ENCODE peak calls at places on chromosomes 12 and 14, in ten cellular contexts. One of them, this sample, is unnamed.
A peak's percentile ranks its signal among the peaks of the same experiment; 100 is the strongest.

GRCh38 chr12:69900720-69901131 is 75.7 kb downstream of the MYRFL start:
- DNase-seq in HCT116: peak; percentile 45
- DNase-seq in brain microvascular endothelial cell: peak; percentile 66
- DNase-seq in fibroblast of lung: peak; percentile 68
- DNase-seq in psoas muscle: peak; percentile 65
- DNase-seq in heart right ventricle: peak; percentile 85
- DNase-seq in cardiac fibroblast: peak; percentile 81
- DNase-seq in dorsolateral prefrontal cortex: peak; percentile 62
- DNase-seq in left lung: no peak
- DNase-seq in fibroblast of mammary gland: peak; percentile 67
- DNase-seq in this sample: no peak

GRCh38 chr14:30903285-30904124 is 29.1 kb downstream of the COCH start:
- DNase-seq in HCT116: no peak
- DNase-seq in brain microvascular endothelial cell: no peak
- DNase-seq in fibroblast of lung: no peak
- DNase-seq in psoas muscle: no peak
- DNase-seq in heart right ventricle: no peak
- DNase-seq in cardiac fibroblast: no peak
- DNase-seq in dorsolateral prefrontal cortex: no peak
- DNase-seq in left lung: no peak
- DNase-seq in fibroblast of mammary gland: no peak
- DNase-seq in this sample: no peak

GRCh38 chr12:76706099-76706498 is 57.8 kb upstream of the ZDHHC17 start:
- DNase-seq in HCT116: no peak
- DNase-seq in brain microvascular endothelial cell: no peak
- DNase-seq in fibroblast of lung: peak; percentile 24
- DNase-seq in psoas muscle: no peak
- DNase-seq in heart right ventricle: no peak
- DNase-seq in cardiac fibroblast: peak; percentile 32
- DNase-seq in dorsolateral prefrontal cortex: no peak
- DNase-seq in left lung: no peak
- DNase-seq in fibroblast of mammary gland: peak; percentile 14
- DNase-seq in this sample: no peak

GRCh38 chr12:57240069-57240921 is 10.7 kb downstream of the STAC3 start:
- DNase-seq in HCT116: peak; percentile 47
- DNase-seq in brain microvascular endothelial cell: no peak
- DNase-seq in fibroblast of lung: peak; percentile 60
- DNase-seq in psoas muscle: peak; percentile 64
- DNase-seq in heart right ventricle: no peak
- DNase-seq in cardiac fibroblast: peak; percentile 48
- DNase-seq in dorsolateral prefrontal cortex: peak; percentile 85
- DNase-seq in left lung: peak; percentile 86
- DNase-seq in fibroblast of mammary gland: peak; percentile 47
- DNase-seq in this sample: no peak

GRCh38 chr14:94103554-94104165 is 6.9 kb upstream of the IFI27 start:
- DNase-seq in HCT116: no peak
- DNase-seq in brain microvascular endothelial cell: no peak
- DNase-seq in fibroblast of lung: no peak
- DNase-seq in psoas muscle: no peak
- DNase-seq in heart right ventricle: no peak
- DNase-seq in cardiac fibroblast: no peak
- DNase-seq in dorsolateral prefrontal cortex: no peak
- DNase-seq in left lung: no peak
- DNase-seq in fibroblast of mammary gland: no peak
- DNase-seq in this sample: peak; percentile 40

GRCh38 chr14:76710093-76711010 is 50.9 kb upstream of the VASH1 start:
- DNase-seq in HCT116: peak; percentile 24
- DNase-seq in brain microvascular endothelial cell: peak; percentile 19
- DNase-seq in fibroblast of lung: peak; percentile 63
- DNase-seq in psoas muscle: no peak
- DNase-seq in heart right ventricle: peak; percentile 54
- DNase-seq in cardiac fibroblast: peak; percentile 66
- DNase-seq in dorsolateral prefrontal cortex: no peak
- DNase-seq in left lung: no peak
- DNase-seq in fibroblast of mammary gland: peak; percentile 64
- DNase-seq in this sample: no peak

GRCh38 chr12:122886851-122887816 is 8.8 kb downstream of the VPS37B start:
- DNase-seq in HCT116: peak; percentile 81
- DNase-seq in brain microvascular endothelial cell: no peak
- DNase-seq in fibroblast of lung: no peak
- DNase-seq in psoas muscle: no peak
- DNase-seq in heart right ventricle: no peak
- DNase-seq in cardiac fibroblast: peak; percentile 70
- DNase-seq in dorsolateral prefrontal cortex: no peak
- DNase-seq in left lung: no peak
- DNase-seq in fibroblast of mammary gland: peak; percentile 80
- DNase-seq in this sample: peak; percentile 76

GRCh38 chr14:79643132-79643531 is 568.2 kb downstream of the DIO2 start:
- DNase-seq in HCT116: no peak
- DNase-seq in brain microvascular endothelial cell: no peak
- DNase-seq in fibroblast of lung: no peak
- DNase-seq in psoas muscle: no peak
- DNase-seq in heart right ventricle: no peak
- DNase-seq in cardiac fibroblast: no peak
- DNase-seq in dorsolateral prefrontal cortex: no peak
- DNase-seq in left lung: no peak
- DNase-seq in fibroblast of mammary gland: no peak
- DNase-seq in this sample: no peak

GRCh38 chr12:53543539-53543938 is 36.3 kb upstream of the NPFF start:
- DNase-seq in HCT116: peak; percentile 37
- DNase-seq in brain microvascular endothelial cell: peak; percentile 65
- DNase-seq in fibroblast of lung: peak; percentile 81
- DNase-seq in psoas muscle: peak; percentile 31
- DNase-seq in heart right ventricle: peak; percentile 63
- DNase-seq in cardiac fibroblast: peak; percentile 85
- DNase-seq in dorsolateral prefrontal cortex: peak; percentile 64
- DNase-seq in left lung: no peak
- DNase-seq in fibroblast of mammary gland: peak; percentile 79
- DNase-seq in this sample: no peak

GRCh38 chr12:112468041-112468440 is 49.3 kb downstream of the PTPN11 start:
- DNase-seq in HCT116: no peak
- DNase-seq in brain microvascular endothelial cell: no peak
- DNase-seq in fibroblast of lung: no peak
- DNase-seq in psoas muscle: no peak
- DNase-seq in heart right ventricle: no peak
- DNase-seq in cardiac fibroblast: no peak
- DNase-seq in dorsolateral prefrontal cortex: no peak
- DNase-seq in left lung: no peak
- DNase-seq in fibroblast of mammary gland: no peak
- DNase-seq in this sample: no peak

GRCh38 chr12:1796515-1797010 is 23.8 kb upstream of the LRTM2 start:
- DNase-seq in HCT116: no peak
- DNase-seq in brain microvascular endothelial cell: no peak
- DNase-seq in fibroblast of lung: no peak
- DNase-seq in psoas muscle: peak; percentile 54
- DNase-seq in heart right ventricle: no peak
- DNase-seq in cardiac fibroblast: no peak
- DNase-seq in dorsolateral prefrontal cortex: no peak
- DNase-seq in left lung: peak; percentile 88
- DNase-seq in fibroblast of mammary gland: peak; percentile 19
- DNase-seq in this sample: no peak

DNA sequence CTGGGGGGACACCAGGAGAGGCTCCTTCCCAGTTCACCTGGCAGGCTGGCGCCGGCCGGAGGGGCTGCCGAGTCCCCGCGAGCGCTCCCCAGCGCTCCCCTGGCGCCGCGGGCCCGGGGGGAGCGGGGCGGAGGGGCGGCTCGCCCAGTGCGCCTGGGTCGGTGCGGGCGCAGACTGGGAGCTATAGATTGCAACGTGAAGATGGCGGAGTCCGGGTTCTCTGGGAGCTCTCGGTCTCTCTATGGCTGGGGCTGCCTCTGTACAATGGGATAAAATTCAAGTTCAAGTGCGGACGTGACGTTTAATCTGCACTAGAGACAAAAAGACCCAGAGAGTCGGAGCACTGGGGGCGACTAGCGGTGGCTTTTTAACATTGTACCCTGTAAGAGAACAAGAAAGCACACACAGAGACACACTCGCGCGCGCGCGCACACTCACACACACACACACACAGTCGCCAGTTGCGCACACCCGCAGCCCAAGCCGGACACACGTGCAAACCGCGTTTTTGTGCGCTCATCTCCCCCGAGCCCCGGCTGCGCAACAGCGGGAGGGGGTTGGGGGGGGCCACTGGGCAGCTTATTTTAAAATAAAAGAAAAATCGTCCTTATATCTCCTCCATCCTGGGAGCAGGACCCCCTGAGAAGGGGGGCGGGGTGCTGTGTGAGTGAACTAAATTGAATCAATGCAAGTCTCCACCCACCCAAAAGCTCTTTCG is at the start of gene BCL11B:
- DNase-seq in HCT116: peak; percentile 82
- DNase-seq in brain microvascular endothelial cell: peak; percentile 87
- DNase-seq in fibroblast of lung: peak; percentile 82
- DNase-seq in psoas muscle: peak; percentile 35
- DNase-seq in heart right ventricle: peak; percentile 48
- DNase-seq in cardiac fibroblast: peak; percentile 74
- DNase-seq in dorsolateral prefrontal cortex: peak; percentile 76
- DNase-seq in left lung: peak; percentile 28
- DNase-seq in fibroblast of mammary gland: peak; percentile 71
- DNase-seq in this sample: peak; percentile 82
- H3K4me3 ChIP-seq in HCT116: peak within 1 kb of the TSS; percentile 51
- H3K4me3 ChIP-seq in brain microvascular endothelial cell: peak within 1 kb of the TSS; percentile 46
- H3K4me3 ChIP-seq in fibroblast of lung: peak within 1 kb of the TSS; percentile 63
- H3K4me3 ChIP-seq in psoas muscle: peak within 1 kb of the TSS; percentile 58
- H3K4me3 ChIP-seq in heart right ventricle: peak within 1 kb of the TSS; percentile 33
- H3K4me3 ChIP-seq in cardiac fibroblast: peak within 1 kb of the TSS; percentile 43
- H3K4me3 ChIP-seq in dorsolateral prefrontal cortex: peak within 1 kb of the TSS; percentile 54
- H3K4me3 ChIP-seq in left lung: peak within 1 kb of the TSS; percentile 36
- H3K4me3 ChIP-seq in fibroblast of mammary gland: peak within 1 kb of the TSS; percentile 27
- H3K4me3 ChIP-seq in this sample: peak within 1 kb of the TSS; percentile 73

GRCh38 chr14:51846631-51847488 is 13.6 kb upstream of the GNG2 start:
- DNase-seq in HCT116: no peak
- DNase-seq in brain microvascular endothelial cell: peak; percentile 91
- DNase-seq in fibroblast of lung: peak; percentile 60
- DNase-seq in psoas muscle: peak; percentile 17
- DNase-seq in heart right ventricle: peak; percentile 61
- DNase-seq in cardiac fibroblast: peak; percentile 84
- DNase-seq in dorsolateral prefrontal cortex: no peak
- DNase-seq in left lung: peak; percentile 80
- DNase-seq in fibroblast of mammary gland: no peak
- DNase-seq in this sample: no peak
- TF ChIP-seq CTCF in HCT116: no peak
- TF ChIP-seq CTCF in brain microvascular endothelial cell: no peak
- TF ChIP-seq CTCF in fibroblast of lung: no peak
- TF ChIP-seq CTCF in psoas muscle: no peak
- TF ChIP-seq CTCF in heart right ventricle: no peak
- TF ChIP-seq CTCF in cardiac fibroblast: no peak
- TF ChIP-seq CTCF in dorsolateral prefrontal cortex: no peak
- TF ChIP-seq CTCF in left lung: no peak
- TF ChIP-seq CTCF in fibroblast of mammary gland: no peak
- TF ChIP-seq CTCF in this sample: no peak

GRCh38 chr12:94649349-94650142 is 811 bp downstream of the TMCC3 start:
- DNase-seq in HCT116: no peak
- DNase-seq in brain microvascular endothelial cell: peak; percentile 26
- DNase-seq in fibroblast of lung: peak; percentile 52
- DNase-seq in psoas muscle: peak; percentile 64
- DNase-seq in heart right ventricle: peak; percentile 36
- DNase-seq in cardiac fibroblast: peak; percentile 48
- DNase-seq in dorsolateral prefrontal cortex: peak; percentile 67
- DNase-seq in left lung: peak; percentile 94
- DNase-seq in fibroblast of mammary gland: peak; percentile 36
- DNase-seq in this sample: no peak
- H3K4me3 ChIP-seq in HCT116: peak overlapping the region; percentile 62
- H3K4me3 ChIP-seq in brain microvascular endothelial cell: peak overlapping the region; percentile 60
- H3K4me3 ChIP-seq in fibroblast of lung: peak overlapping the region; percentile 72
- H3K4me3 ChIP-seq in psoas muscle: peak overlapping the region; percentile 94
- H3K4me3 ChIP-seq in heart right ventricle: peak overlapping the region; percentile 64
- H3K4me3 ChIP-seq in cardiac fibroblast: peak overlapping the region; percentile 48
- H3K4me3 ChIP-seq in dorsolateral prefrontal cortex: peak overlapping the region; percentile 79
- H3K4me3 ChIP-seq in left lung: peak overlapping the region; percentile 72
- H3K4me3 ChIP-seq in fibroblast of mammary gland: peak overlapping the region; percentile 63
- H3K4me3 ChIP-seq in this sample: peak overlapping the region; percentile 66

DNA sequence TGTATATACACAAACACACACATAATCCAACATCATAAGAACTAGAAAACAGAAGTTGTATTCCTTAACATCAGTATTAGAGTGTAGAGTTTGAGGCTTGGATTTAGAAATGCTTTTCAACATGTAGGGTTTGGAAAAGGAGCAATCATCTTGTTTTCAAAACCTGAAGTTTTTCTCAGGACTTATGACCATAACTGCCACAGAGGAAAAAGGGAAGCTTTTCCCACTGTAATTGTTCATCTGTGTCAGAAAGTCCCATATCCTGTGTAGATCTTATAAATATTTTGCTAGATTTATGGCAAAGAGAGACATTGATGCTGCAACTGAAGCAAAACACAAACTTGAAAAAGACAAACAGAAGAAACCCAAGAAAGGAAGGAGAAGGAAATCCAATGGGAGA is 115.7 kb downstream of the GRIP1 start:
- DNase-seq in HCT116: no peak
- DNase-seq in brain microvascular endothelial cell: no peak
- DNase-seq in fibroblast of lung: no peak
- DNase-seq in psoas muscle: no peak
- DNase-seq in heart right ventricle: no peak
- DNase-seq in cardiac fibroblast: no peak
- DNase-seq in dorsolateral prefrontal cortex: no peak
- DNase-seq in left lung: no peak
- DNase-seq in fibroblast of mammary gland: no peak
- DNase-seq in this sample: no peak
- TF ChIP-seq CTCF in HCT116: no peak
- TF ChIP-seq CTCF in brain microvascular endothelial cell: no peak
- TF ChIP-seq CTCF in fibroblast of lung: no peak
- TF ChIP-seq CTCF in psoas muscle: no peak
- TF ChIP-seq CTCF in heart right ventricle: no peak
- TF ChIP-seq CTCF in cardiac fibroblast: no peak
- TF ChIP-seq CTCF in dorsolateral prefrontal cortex: no peak
- TF ChIP-seq CTCF in left lung: no peak
- TF ChIP-seq CTCF in fibroblast of mammary gland: no peak
- TF ChIP-seq CTCF in this sample: no peak

This sample was measured in retinal pigment epithelial cell.